ENCODE peak calls at places on chromosomes 5 and 9, in seven cellular contexts. S, X, K, P, L, Z and J are unnamed samples.

GRCh38 chr5:6328173-6328572 is 50.2 kb downstream of the MED10 start:
- DNase-seq in P (no peak), X (peak; percentile 76), K (peak; percentile 73), S (no peak), L (no peak), Z (no peak), J (no peak)

GRCh38 chr5:147403659-147404640 is 105.9 kb downstream of the DPYSL3 start:
- DNase-seq in Z (peak; percentile 91), X (no peak), P (peak; percentile 64), S (no peak), L (peak; percentile 85), K (no peak), J (no peak)

GRCh38 chr9:71778085-71778484 is 9.8 kb upstream of the CEMIP2 start:
- DNase-seq in S (no peak), K (no peak), X (no peak), P (no peak), L (no peak), Z (no peak), J (no peak)

GRCh38 chr9:69719368-69719767 is 40.4 kb downstream of the PTAR1 start:
- DNase-seq in P (no peak), L (no peak), S (no peak), K (no peak), X (no peak), Z (no peak), J (no peak)

GRCh38 chr5:18305288-18305899 is 671.1 kb downstream of the TAF11L14 start:
- DNase-seq in X (no peak), Z (no peak), S (no peak), K (peak; percentile 21), L (no peak), P (no peak), J (no peak)

GRCh38 chr9:107141967-107142366 is 141.1 kb upstream of the RAD23B start:
- DNase-seq in L (no peak), P (no peak), S (no peak), Z (no peak), K (no peak), X (no peak), J (no peak)

GRCh38 chr5:140628711-140629110 is 4.3 kb downstream of the CD14 start:
- DNase-seq in K (no peak), X (no peak), P (no peak), S (no peak), L (no peak), Z (no peak), J (no peak)

GRCh38 chr9:83245979-83246659 is 183.2 kb upstream of the RASEF start:
- DNase-seq in Z (no peak), K (no peak), L (no peak), X (no peak), P (no peak), S (no peak), J (no peak)

GRCh38 chr5:9462109-9462508 is 83.8 kb downstream of the SEMA5A start:
- DNase-seq in X (no peak), L (no peak), S (no peak), P (no peak), K (no peak), Z (no peak), J (no peak)

GRCh38 chr5:14405706-14406553 is 175.7 kb upstream of the OTULINL start:
- DNase-seq in Z (no peak), S (no peak), X (no peak), K (no peak), L (no peak), P (peak; percentile 47), J (no peak)

DNA sequence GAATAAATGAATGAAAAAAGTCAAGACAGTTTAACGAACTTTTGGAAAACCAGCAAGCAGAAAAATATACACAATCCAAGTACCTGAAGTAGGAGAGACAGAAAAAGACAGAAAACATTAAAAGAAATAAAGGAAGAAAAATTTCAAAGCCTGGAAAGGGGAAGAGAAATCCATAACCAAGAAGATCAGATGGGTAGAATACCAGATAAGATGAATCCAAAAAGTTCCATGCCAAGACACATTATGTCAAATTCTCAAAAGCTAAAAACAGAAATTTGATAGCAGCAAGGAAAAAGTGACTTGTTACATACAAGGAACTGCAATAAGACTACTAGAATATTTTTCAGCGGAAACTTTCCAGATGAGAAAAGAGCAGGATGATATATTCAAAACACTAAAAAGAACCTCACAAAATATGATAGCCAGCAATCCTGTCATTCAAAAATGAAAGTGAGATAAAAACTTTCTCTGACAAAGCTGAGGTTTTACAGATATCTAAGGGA is 7.6 kb upstream of the ZNF300 start:
- DNase-seq in K (no peak), X (no peak), S (no peak), Z (no peak), L (no peak), P (no peak), J (no peak)
- H3K9me3 ChIP-seq in K (peaks cover 13% of the 10 kb centered on the region), X (peaks cover 37% of the 10 kb centered on the region), S (no peaks in the 10 kb centered on the region), Z (peaks cover 12% of the 10 kb centered on the region), L (no peaks in the 10 kb centered on the region), P (peaks cover 6% of the 10 kb centered on the region), J (peaks cover 3% of the 10 kb centered on the region)

GRCh38 chr5:134328619-134329018 is 38.4 kb downstream of the CDKL3 start:
- DNase-seq in L (no peak), K (no peak), X (no peak), P (no peak), S (no peak), Z (no peak), J (no peak)
- H3K9me3 ChIP-seq in L (no peaks in the 10 kb centered on the region), K (peaks cover 16% of the 10 kb centered on the region), X (peaks cover 18% of the 10 kb centered on the region), P (peaks cover 2% of the 10 kb centered on the region), S (peaks cover 4% of the 10 kb centered on the region), Z (peaks cover 6% of the 10 kb centered on the region), J (peaks cover 4% of the 10 kb centered on the region)

DNA sequence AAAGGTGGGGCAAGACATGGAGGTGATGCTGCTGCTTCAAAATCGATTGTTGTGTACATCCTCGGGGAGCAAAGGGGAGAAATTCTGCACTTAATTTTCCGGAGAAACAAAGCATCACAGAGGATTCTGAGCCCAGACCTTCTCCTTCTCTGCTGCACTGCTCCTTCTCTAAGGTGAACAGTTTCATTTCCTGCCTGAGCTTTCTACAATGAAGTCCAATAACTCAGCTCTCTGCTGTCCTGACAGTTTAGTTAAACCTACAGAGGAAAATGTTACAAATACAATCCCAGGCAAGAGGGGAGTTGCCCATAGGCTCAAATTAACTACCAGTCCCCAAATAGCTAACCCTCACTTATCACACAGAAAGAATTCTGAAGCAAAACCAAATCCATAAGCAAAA is 206.3 kb downstream of the EFNA5 start:
- DNase-seq in L (no peak), Z (no peak), K (no peak), S (no peak), X (no peak), P (no peak), J (no peak)
- H3K9me3 ChIP-seq in L (no peaks in the 10 kb centered on the region), Z (no peaks in the 10 kb centered on the region), K (no peaks in the 10 kb centered on the region), S (no peaks in the 10 kb centered on the region), X (no peaks in the 10 kb centered on the region), P (no peaks in the 10 kb centered on the region), J (no peaks in the 10 kb centered on the region)

GRCh38 chr5:165066751-165067150 is 1561.3 kb downstream of the MAT2B start:
- DNase-seq in S (no peak), L (no peak), K (no peak), X (no peak), Z (no peak), P (no peak), J (no peak)
- H3K9me3 ChIP-seq in S (no peaks in the 10 kb centered on the region), L (no peaks in the 10 kb centered on the region), K (peaks cover 5% of the 10 kb centered on the region), X (no peaks in the 10 kb centered on the region), Z (no peaks in the 10 kb centered on the region), P (no peaks in the 10 kb centered on the region), J (no peaks in the 10 kb centered on the region)

DNA sequence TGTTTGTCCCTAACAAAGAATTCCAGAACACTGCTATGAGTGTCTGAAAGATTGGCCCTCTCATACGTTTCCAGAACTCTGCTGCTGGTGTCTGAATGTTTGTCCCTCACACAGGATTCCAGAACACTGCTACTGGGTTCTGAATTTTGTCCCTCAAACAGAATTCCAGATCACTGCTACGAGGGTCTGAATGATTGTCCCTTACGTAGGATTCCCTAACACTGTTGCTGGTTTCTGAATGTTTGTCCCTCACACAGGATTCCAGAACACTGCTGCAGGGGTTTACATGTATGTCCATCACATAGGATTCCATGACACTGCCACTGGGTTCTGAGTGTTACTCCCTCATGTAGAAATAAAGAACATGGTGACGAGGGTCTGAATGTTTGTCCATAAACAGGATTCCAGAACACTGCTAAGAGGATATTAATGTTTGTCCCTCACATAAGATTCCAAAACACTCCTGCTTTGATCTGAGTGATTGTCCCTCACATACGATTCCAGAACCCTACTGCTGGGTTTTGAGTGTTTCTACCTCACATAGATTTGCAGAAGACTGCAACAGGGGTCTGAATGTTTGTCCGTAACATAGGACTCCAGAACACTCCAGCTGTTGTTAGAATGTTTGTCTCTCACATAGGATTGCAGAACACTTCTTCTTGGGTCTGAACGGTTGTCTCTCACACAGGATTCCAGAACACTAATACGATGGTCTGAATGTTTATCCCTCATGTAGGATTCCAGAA is 214.4 kb downstream of the FOXD4L6 start:
- DNase-seq in L (no peak), S (no peak), K (no peak), X (peak; percentile 13), P (no peak), Z (no peak), J (no peak)
- H3K9me3 ChIP-seq in L (no peaks in the 10 kb centered on the region), S (peaks cover 57% of the 10 kb centered on the region), K (peaks cover 8% of the 10 kb centered on the region), X (peaks cover 74% of the 10 kb centered on the region), P (no peaks in the 10 kb centered on the region), Z (peaks cover 32% of the 10 kb centered on the region), J (peaks cover 57% of the 10 kb centered on the region)

DNA sequence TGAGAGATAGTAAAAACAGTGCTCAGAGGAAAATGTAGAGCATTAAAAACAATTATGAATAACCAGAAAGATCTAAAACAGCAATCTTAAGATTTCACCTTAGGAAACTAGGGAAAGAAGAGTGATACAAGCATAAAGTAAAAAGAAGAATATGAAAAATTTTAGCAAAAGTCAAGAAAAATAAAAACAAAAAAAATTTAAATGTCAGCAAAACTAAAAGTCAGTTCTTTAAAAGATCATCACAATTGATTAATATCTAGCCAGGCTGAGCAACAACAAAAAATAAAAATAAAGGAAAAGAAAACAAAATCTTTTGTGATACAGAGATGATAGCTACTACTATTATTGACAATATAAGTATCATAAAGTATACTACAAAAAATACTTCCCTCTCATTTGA is 1088.1 kb upstream of the EDIL3 start:
- DNase-seq in L (no peak), Z (no peak), X (no peak), K (no peak), P (no peak), S (no peak), J (no peak)
- H3K9me3 ChIP-seq in L (no peaks in the 10 kb centered on the region), Z (no peaks in the 10 kb centered on the region), X (no peaks in the 10 kb centered on the region), K (no peaks in the 10 kb centered on the region), P (no peaks in the 10 kb centered on the region), S (no peaks in the 10 kb centered on the region), J (no peaks in the 10 kb centered on the region)